ENCODE peak calls at places on chromosomes 6 and 20, in seven cellular contexts. J is psoas muscle, T is thoracic aorta, Y is Peyer's patch, Z is suprapubic skin, D is stomach, B is fibroblast of lung. X is an unnamed sample.
A peak's percentile ranks its signal among the peaks of the same experiment; 100 is the strongest.

GRCh38 chr20:31870703-31871601 is 518 bp downstream of the TTLL9 start:
- DNase-seq in J (no peak), T (no peak), Y (peak; percentile 66), Z (no peak), D (peak; percentile 35), B (no peak), X (no peak)

GRCh38 chr20:57439432-57439831 is 48.2 kb downstream of the RBM38 start:
- DNase-seq in J (peak; percentile 60), T (no peak), Y (no peak), Z (no peak), D (peak; percentile 94), B (no peak), X (peak; percentile 90)

GRCh38 chr6:158978752-158979151 is 21.2 kb downstream of the RSPH3 start:
- DNase-seq in J (no peak), T (no peak), Y (no peak), Z (no peak), D (no peak), B (peak; percentile 55), X (no peak)

GRCh38 chr6:111805511-111806181 is 67.6 kb downstream of the FYN start:
- DNase-seq in J (no peak), T (no peak), Y (no peak), Z (no peak), D (no peak), B (peak; percentile 75), X (no peak)

GRCh38 chr6:90297866-90298381 is 1.3 kb upstream of the BACH2 start:
- DNase-seq in J (no peak), T (no peak), Y (no peak), Z (no peak), D (no peak), B (no peak), X (no peak)

GRCh38 chr6:149965191-149966020 is 1.7 kb downstream of the ULBP1 start:
- DNase-seq in J (no peak), T (no peak), Y (no peak), Z (peak; percentile 78), D (no peak), B (peak; percentile 20), X (no peak)

GRCh38 chr20:34553366-34553867 is 5.1 kb upstream of the MAP1LC3A start:
- DNase-seq in J (no peak), T (no peak), Y (no peak), Z (no peak), D (peak; percentile 77), B (peak; percentile 20), X (peak; percentile 41)

GRCh38 chr6:19465760-19466159 is 371.4 kb upstream of the ID4 start:
- DNase-seq in J (no peak), T (no peak), Y (no peak), Z (no peak), D (no peak), B (peak; percentile 95), X (no peak)

GRCh38 chr6:88298446-88298845 is 132.3 kb upstream of the CNR1 start:
- DNase-seq in J (no peak), T (no peak), Y (no peak), Z (no peak), D (no peak), B (no peak), X (no peak)

GRCh38 chr6:10720229-10720959 is 2.5 kb upstream of the TMEM14C start:
- DNase-seq in J (peak; percentile 45), T (no peak), Y (peak; percentile 69), Z (no peak), D (peak; percentile 36), B (peak; percentile 12), X (peak; percentile 74)

GRCh38 chr6:6581014-6581413 is 7.5 kb upstream of the LY86 start:
- DNase-seq in J (no peak), T (no peak), Y (no peak), Z (no peak), D (no peak), B (no peak), X (no peak)

GRCh38 chr6:163814494-163815364 is 400.2 kb downstream of the QKI start:
- DNase-seq in J (peak; percentile 71), T (no peak), Y (no peak), Z (peak; percentile 74), D (no peak), B (peak; percentile 87), X (no peak)

GRCh38 chr6:119112856-119113530 is 34.5 kb upstream of the FAM184A start:
- DNase-seq in J (peak; percentile 12), T (no peak), Y (no peak), Z (no peak), D (no peak), B (no peak), X (no peak)

GRCh38 chr6:161079566-161080262 is 88.1 kb downstream of the MAP3K4 start:
- DNase-seq in J (no peak), T (no peak), Y (no peak), Z (no peak), D (no peak), B (peak; percentile 50), X (no peak)

GRCh38 chr20:53706511-53707031 is 112.9 kb upstream of the ZNF217 start:
- DNase-seq in J (no peak), T (no peak), Y (no peak), Z (no peak), D (no peak), B (peak; percentile 28), X (no peak)

GRCh38 chr6:49121970-49122369 is 341.1 kb downstream of the MMUT start:
- DNase-seq in J (no peak), T (no peak), Y (no peak), Z (no peak), D (no peak), B (no peak), X (no peak)

GRCh38 chr6:33198853-33199436 is 1.5 kb downstream of the RXRB start:
- DNase-seq in J (no peak), T (no peak), Y (no peak), Z (no peak), D (no peak), B (no peak), X (no peak)
- H3K4me1 ChIP-seq in J (peaks cover 30% of the 10 kb centered on the region), T (peaks cover 44% of the 10 kb centered on the region), Y (peaks cover 43% of the 10 kb centered on the region), Z (peaks cover 50% of the 10 kb centered on the region), D (peaks cover 59% of the 10 kb centered on the region), B (peaks cover 17% of the 10 kb centered on the region), X (peaks cover 53% of the 10 kb centered on the region)

DNA sequence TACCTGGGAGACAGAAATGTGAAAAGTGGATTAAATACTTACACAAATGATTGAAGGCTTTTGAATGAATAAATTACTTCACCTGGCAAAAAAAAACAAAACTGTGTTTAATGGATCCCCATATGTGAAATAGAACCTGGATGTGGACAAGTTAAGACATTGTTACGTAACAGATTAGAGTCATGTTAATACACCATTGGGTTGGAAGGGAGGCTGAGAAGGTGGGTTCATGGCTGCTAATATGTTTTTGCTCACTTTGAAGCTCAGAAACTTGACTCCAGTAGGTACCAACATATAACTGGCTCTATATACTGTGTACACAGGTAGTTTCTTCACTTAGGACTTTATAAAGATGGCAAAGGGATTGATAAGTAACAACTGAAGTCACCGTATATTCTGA is 21.4 kb upstream of the TENT5A start:
- DNase-seq in J (no peak), T (no peak), Y (no peak), Z (no peak), D (no peak), B (no peak), X (no peak)
- H3K27ac ChIP-seq in J (no peak overlapping the region), T (no peak overlapping the region), Y (no peak overlapping the region), Z (no peak overlapping the region), D (no peak overlapping the region), B (no peak overlapping the region), X (no peak overlapping the region)

GRCh38 chr6:156877126-156877863 is 100.1 kb downstream of the ARID1B start:
- DNase-seq in J (peak; percentile 40), T (no peak), Y (no peak), Z (no peak), D (peak; percentile 53), B (no peak), X (no peak)
- H3K4me1 ChIP-seq in J (peaks cover 79% of the 10 kb centered on the region), T (peaks cover 34% of the 10 kb centered on the region), Y (peaks cover 17% of the 10 kb centered on the region), Z (peaks cover 45% of the 10 kb centered on the region), D (peaks cover 34% of the 10 kb centered on the region), B (no peaks in the 10 kb centered on the region), X (peaks cover 42% of the 10 kb centered on the region)

GRCh38 chr20:63533871-63534393 is 3.2 kb downstream of the PTK6 start:
- DNase-seq in J (peak; percentile 17), T (no peak), Y (peak; percentile 81), Z (no peak), D (peak; percentile 94), B (no peak), X (peak; percentile 81)

GRCh38 chr20:63531686-63532448 is 5.3 kb downstream of the PTK6 start:
- DNase-seq in J (no peak), T (no peak), Y (peak; percentile 23), Z (no peak), D (no peak), B (no peak), X (no peak)

GRCh38 chr20:63532449-63532971 is 4.7 kb downstream of the PTK6 start:
- DNase-seq in J (no peak), T (no peak), Y (peak; percentile 42), Z (no peak), D (no peak), B (no peak), X (peak; percentile 44)

GRCh38 chr20:63534427-63534830 is 2.7 kb downstream of the PTK6 start:
- DNase-seq in J (no peak), T (no peak), Y (no peak), Z (no peak), D (no peak), B (no peak), X (peak; percentile 43)

GRCh38 chr20:63533388-63533787 is 3.8 kb downstream of the PTK6 start:
- DNase-seq in J (no peak), T (no peak), Y (no peak), Z (no peak), D (no peak), B (no peak), X (no peak)
- H3K27ac ChIP-seq in J (no peak overlapping the region), T (no peak overlapping the region), Y (no peak overlapping the region), Z (no peak overlapping the region), D (peak overlapping the region; percentile 90), B (no peak overlapping the region), X (no peak overlapping the region)

GRCh38 chr6:130834482-130835251 is 7.5 kb downstream of the SMLR1 start:
- DNase-seq in J (no peak), T (no peak), Y (no peak), Z (no peak), D (no peak), B (no peak), X (no peak)

GRCh38 chr6:130838971-130839370 is 11.8 kb downstream of the SMLR1 start:
- DNase-seq in J (no peak), T (no peak), Y (no peak), Z (no peak), D (no peak), B (no peak), X (no peak)

GRCh38 chr6:130837067-130837466 is 9.9 kb downstream of the SMLR1 start:
- DNase-seq in J (no peak), T (no peak), Y (no peak), Z (no peak), D (no peak), B (no peak), X (no peak)

GRCh38 chr6:130838250-130838649 is 11.0 kb downstream of the SMLR1 start:
- DNase-seq in J (no peak), T (no peak), Y (no peak), Z (no peak), D (no peak), B (no peak), X (no peak)

DNA sequence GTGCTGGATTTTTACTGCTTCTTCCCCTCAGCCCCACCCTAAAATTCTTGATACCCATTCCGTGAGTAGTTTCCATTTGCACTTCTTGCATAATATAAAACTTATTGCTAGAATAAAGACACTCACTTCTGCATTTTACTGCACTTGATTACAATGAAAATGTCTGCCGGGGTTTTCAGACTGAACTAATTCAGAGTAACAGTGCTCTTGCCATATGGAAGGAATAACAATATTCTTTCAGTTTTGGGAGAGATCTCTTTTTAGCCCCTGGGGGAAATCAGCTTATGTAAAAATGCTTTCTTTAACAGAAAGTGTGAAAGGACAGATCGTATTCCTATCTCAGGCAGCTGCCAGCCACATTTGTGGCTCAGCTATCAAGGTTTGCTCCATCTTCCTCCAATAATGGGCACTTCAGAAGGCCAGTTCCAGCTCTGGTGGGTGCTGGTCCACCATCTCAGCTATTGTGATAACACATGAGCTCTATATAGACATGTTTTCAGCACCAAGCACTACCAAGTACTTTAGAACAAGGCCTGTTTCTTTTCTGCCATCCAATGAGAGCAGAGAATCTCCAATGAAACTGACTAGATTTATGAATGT is 9.0 kb downstream of the SMLR1 start:
- DNase-seq in J (no peak), T (no peak), Y (no peak), Z (no peak), D (no peak), B (no peak), X (no peak)
- H3K4me1 ChIP-seq in J (no peaks in the 10 kb centered on the region), T (peaks cover 5% of the 10 kb centered on the region), Y (no peaks in the 10 kb centered on the region), Z (peaks cover 8% of the 10 kb centered on the region), D (no peaks in the 10 kb centered on the region), B (no peaks in the 10 kb centered on the region), X (no peaks in the 10 kb centered on the region)